ENCODE peak calls at places on chromosome 13, in eight cellular contexts. L is NCI-H2081; B is PC-3; U is NCI-H460; A is heart right ventricle; Z is BJ; M is retina; O is stimulated activated CD8-positive, alpha-beta memory T cell treated with anti-CD3 and anti-CD28 coated beads, Interleukin-7, amount 100 ng/mL, for 4 hours. Y is an unnamed sample.

GRCh38 chr13:51000576-51001260 is 91.1 kb downstream of the RNASEH2B start:
- DNase-seq in O (no peak), A (no peak), B (peak), Z (no peak), U (no peak), M (no peak), L (peak), Y (no peak)

GRCh38 chr13:112718318-112718717 is 28.5 kb downstream of the ATP11A start:
- DNase-seq in B (no peak), L (no peak), O (no peak), A (no peak), M (no peak), Z (no peak), U (no peak), Y (no peak)

GRCh38 chr13:110138700-110139036 is 168.3 kb downstream of the COL4A1 start:
- DNase-seq in U (no peak), Z (no peak), A (no peak), B (no peak), O (no peak), M (peak), L (no peak), Y (no peak)

GRCh38 chr13:59047546-59047945 is 1116.2 kb downstream of the DIAPH3 start:
- DNase-seq in A (no peak), U (no peak), B (no peak), O (no peak), M (no peak), Z (no peak), L (no peak), Y (no peak)

GRCh38 chr13:108093616-108094015 is 121.7 kb downstream of the LIG4 start:
- DNase-seq in O (no peak), A (no peak), U (no peak), L (no peak), M (no peak), B (no peak), Z (no peak), Y (no peak)

GRCh38 chr13:43267916-43268315 is 244.5 kb downstream of the DNAJC15 start:
- DNase-seq in O (no peak), B (no peak), A (no peak), M (no peak), L (no peak), U (no peak), Z (no peak), Y (no peak)

GRCh38 chr13:35699181-35699580 is 222.7 kb upstream of the MAB21L1 start:
- DNase-seq in M (no peak), U (no peak), Z (no peak), A (no peak), O (no peak), B (peak), L (no peak), Y (no peak)

GRCh38 chr13:43785681-43786471 is 896 bp downstream of the ENOX1 start:
- DNase-seq in U (peak), B (peak), Z (no peak), O (no peak), M (peak), A (peak), L (peak), Y (no peak)

GRCh38 chr13:26722321-26722720 is 38.3 kb downstream of the GPR12 start:
- DNase-seq in U (no peak), L (no peak), M (no peak), B (no peak), Z (no peak), O (no peak), A (no peak), Y (no peak)

GRCh38 chr13:25203256-25203794 is 31.2 kb upstream of the AMER2 start:
- DNase-seq in A (no peak), B (no peak), L (no peak), O (no peak), U (no peak), M (peak), Z (no peak), Y (no peak)

GRCh38 chr13:85148009-85148408 is 651.2 kb downstream of the SLITRK6 start:
- DNase-seq in U (no peak), Z (no peak), L (peak), A (no peak), M (peak), O (no peak), B (no peak), Y (no peak)

GRCh38 chr13:108226184-108226583 is 8.0 kb downstream of the ABHD13 start:
- DNase-seq in L (no peak), O (no peak), B (no peak), A (no peak), M (peak), U (no peak), Z (no peak), Y (no peak)

GRCh38 chr13:79477968-79478367 is 3.0 kb upstream of the NDFIP2 start:
- DNase-seq in A (peak), M (no peak), U (no peak), O (no peak), B (no peak), Z (no peak), L (no peak), Y (no peak)

GRCh38 chr13:103275708-103276107 is 209.5 kb upstream of the SLC10A2 start:
- DNase-seq in A (no peak), O (no peak), L (no peak), U (no peak), B (no peak), M (no peak), Z (no peak), Y (no peak)

GRCh38 chr13:57716295-57716694 is 84.8 kb downstream of the PCDH17 start:
- DNase-seq in U (no peak), A (no peak), M (no peak), L (no peak), Z (no peak), O (no peak), B (no peak), Y (no peak)